ENCODE peak calls at places on chromosomes 12 and 14, in six cellular contexts. F is colonic mucosa, R is tibial nerve, O is H9, N is psoas muscle, Y is OCI-LY7. A is an unnamed sample. For H3K9me3, the result is how much of the 10 kb centered on the place peaks cover.

GRCh38 chr12:8033153-8034044 is 883 bp downstream of the FOXJ2 start:
- DNase-seq in F (peak), R (peak), O (peak), N (peak), Y (peak), A (peak)

GRCh38 chr12:6635856-6636521 is at the start of gene LPAR5:
- DNase-seq in F (peak), R (peak), O (peak), N (peak), Y (peak), A (no peak)

GRCh38 chr14:94400454-94400853 is 12.1 kb upstream of the SERPINA1 start:
- DNase-seq in F (no peak), R (no peak), O (no peak), N (no peak), Y (no peak), A (no peak)

GRCh38 chr12:18970603-18971002 is 158.9 kb upstream of the PLEKHA5 start:
- DNase-seq in F (no peak), R (no peak), O (peak), N (no peak), Y (no peak), A (no peak)

GRCh38 chr14:24181251-24182077 is 7.2 kb downstream of the IPO4 start:
- DNase-seq in F (no peak), R (no peak), O (no peak), N (no peak), Y (no peak), A (no peak)

GRCh38 chr14:100004392-100004791 is 60.8 kb upstream of the EVL start:
- DNase-seq in F (no peak), R (no peak), O (no peak), N (no peak), Y (peak), A (no peak)

GRCh38 chr12:20524113-20524512 is 155.8 kb downstream of the PDE3A start:
- DNase-seq in F (no peak), R (no peak), O (no peak), N (no peak), Y (no peak), A (no peak)

GRCh38 chr12:109446869-109447268 is 30.2 kb downstream of the KCTD10 start:
- DNase-seq in F (peak), R (no peak), O (no peak), N (no peak), Y (no peak), A (no peak)

GRCh38 chr12:115774148-115774905 is 503.2 kb downstream of the MED13L start:
- DNase-seq in F (peak), R (no peak), O (no peak), N (no peak), Y (no peak), A (no peak)

GRCh38 chr12:133203344-133204263 is 22.3 kb downstream of the ZNF268 start:
- DNase-seq in F (no peak), R (no peak), O (no peak), N (no peak), Y (peak), A (no peak)

GRCh38 chr12:133202493-133203343 is 21.4 kb downstream of the ZNF268 start:
- DNase-seq in F (no peak), R (no peak), O (no peak), N (no peak), Y (peak), A (no peak)

GRCh38 chr12:133201888-133202287 is 20.6 kb downstream of the ZNF268 start:
- DNase-seq in F (no peak), R (no peak), O (no peak), N (no peak), Y (no peak), A (no peak)

GRCh38 chr12:133204264-133204603 is 22.9 kb downstream of the ZNF268 start:
- DNase-seq in F (no peak), R (no peak), O (no peak), N (no peak), Y (no peak), A (no peak)

DNA sequence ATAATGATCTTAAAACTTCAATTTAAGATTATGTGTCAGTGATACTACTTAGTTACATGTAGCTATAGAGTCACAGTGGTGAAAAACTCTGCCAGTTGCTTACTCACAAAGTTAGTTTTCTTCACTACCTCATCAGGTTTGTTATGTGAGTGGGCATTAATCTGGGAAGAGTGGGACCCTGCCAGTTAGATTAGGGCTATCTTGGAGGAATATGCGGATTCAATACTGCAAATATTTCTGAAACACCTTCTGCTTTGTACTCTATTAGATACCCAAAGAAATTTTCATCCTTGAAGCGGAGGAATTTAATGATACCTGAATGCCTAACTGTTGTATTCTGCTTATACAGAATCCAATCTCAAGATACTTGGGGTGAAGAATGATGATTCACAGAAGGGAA is 25.1 kb downstream of the ZNF268 start:
- DNase-seq in F (no peak), R (no peak), O (no peak), N (no peak), Y (no peak), A (no peak)
- H3K9me3 ChIP-seq in F (under half), R (half or more), O (half or more), N (half or more), Y (half or more), A (half or more)

GRCh38 chr14:96097752-96098151 is 58.6 kb downstream of the C14orf132 start:
- DNase-seq in F (no peak), R (no peak), O (no peak), N (no peak), Y (no peak), A (no peak)
- H3K27ac ChIP-seq in F (no peak), R (no peak), O (no peak), N (no peak), Y (no peak), A (no peak)

DNA sequence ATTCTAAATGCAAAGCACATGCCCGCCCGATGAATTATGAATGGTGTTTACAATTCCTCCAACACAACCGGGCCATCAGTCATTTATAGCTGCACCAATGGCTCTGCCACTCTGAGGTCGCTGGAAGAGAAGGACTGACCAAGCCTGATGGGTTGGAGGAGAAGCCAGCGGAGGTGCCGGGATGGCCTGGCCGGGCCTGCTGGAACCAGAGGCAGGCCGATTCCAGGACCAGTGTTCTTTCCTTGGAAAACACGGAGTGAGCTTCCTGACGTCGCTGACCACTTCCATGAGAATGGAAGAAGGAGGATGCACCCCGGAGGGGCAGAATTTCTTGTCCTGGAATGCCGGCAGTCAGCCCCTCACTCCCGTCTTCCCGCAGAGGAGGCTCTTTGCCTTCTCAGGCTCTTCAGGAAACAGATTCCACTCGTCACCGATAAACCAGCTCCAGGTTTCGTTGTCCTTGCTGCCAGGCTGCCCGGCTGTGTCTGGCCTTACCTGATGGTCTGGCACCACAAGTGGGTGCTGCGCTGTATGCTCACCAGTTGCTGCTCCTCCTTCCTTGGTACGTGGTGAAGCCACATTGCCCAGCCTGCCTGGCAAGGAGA is 358.5 kb upstream of the SFSWAP start:
- DNase-seq in F (no peak), R (no peak), O (peak), N (no peak), Y (no peak), A (no peak)
- H3K9me3 ChIP-seq in F (under half), R (under half), O (under half), N (under half), Y (under half), A (under half)

GRCh38 chr12:93128332-93128707 is 199.2 kb upstream of the EEA1 start:
- DNase-seq in F (no peak), R (no peak), O (no peak), N (peak), Y (no peak), A (no peak)

GRCh38 chr12:93125126-93125525 is 196.0 kb upstream of the EEA1 start:
- DNase-seq in F (no peak), R (no peak), O (no peak), N (no peak), Y (no peak), A (no peak)

GRCh38 chr12:93127107-93127560 is 198.0 kb upstream of the EEA1 start:
- DNase-seq in F (no peak), R (no peak), O (no peak), N (peak), Y (no peak), A (no peak)

GRCh38 chr12:93126069-93126474 is 197.0 kb upstream of the EEA1 start:
- DNase-seq in F (no peak), R (no peak), O (no peak), N (no peak), Y (no peak), A (no peak)

DNA sequence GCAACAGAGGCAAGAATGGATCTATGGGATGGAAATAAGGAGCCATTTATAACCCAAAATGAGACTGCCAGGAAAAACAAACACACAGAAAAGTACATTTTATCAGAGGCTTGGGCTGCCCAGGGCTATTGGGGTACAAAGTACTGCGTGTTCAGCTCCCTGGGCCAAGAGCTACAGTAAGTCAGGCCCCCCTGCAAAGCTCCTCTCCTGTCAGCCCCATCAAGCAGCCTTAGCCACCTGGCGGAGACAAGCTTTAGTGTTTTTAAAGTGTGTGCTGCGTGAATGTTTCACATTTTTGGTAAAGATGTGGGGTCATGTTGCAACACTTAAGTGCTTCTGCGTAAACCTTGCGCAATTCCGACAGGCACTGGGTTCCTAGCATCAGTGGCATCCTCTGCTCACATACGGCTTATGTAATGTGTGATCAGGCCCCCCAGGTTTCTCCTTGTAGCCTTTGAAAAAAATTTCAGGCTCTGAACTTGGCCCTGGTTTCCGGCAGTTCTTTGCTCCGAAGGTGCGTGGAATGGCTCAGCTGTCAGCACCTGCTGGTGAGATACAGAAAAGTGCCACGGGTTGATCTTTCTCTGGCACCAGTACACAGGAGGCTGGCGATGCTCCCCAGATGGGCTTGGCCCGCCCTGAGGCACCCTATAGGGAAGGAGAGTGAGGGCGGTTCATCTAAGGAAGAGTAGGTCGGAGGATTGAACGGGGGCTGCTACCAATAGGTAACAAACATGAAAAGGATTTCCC is 198.7 kb upstream of the EEA1 start:
- DNase-seq in F (no peak), R (peak), O (peak), N (peak), Y (no peak), A (no peak)
- H3K27ac ChIP-seq in F (no peak), R (peak), O (no peak), N (peak), Y (no peak), A (no peak)

GRCh38 chr14:69811227-69811867 is 14.3 kb upstream of the SLC10A1 start:
- DNase-seq in F (no peak), R (no peak), O (no peak), N (no peak), Y (no peak), A (no peak)
- H3K9me3 ChIP-seq in F (under half), R (under half), O (under half), N (under half), Y (under half), A (under half)